ENCODE peak calls at places on chromosomes 1 and 21, in six cellular contexts. One of them, this sample, is unnamed.

GRCh38 chr1:145963218-145964019 is 956 bp downstream of the ANKRD34A start:
- DNase-seq in NCI-H2029: no peak
- DNase-seq in A549: no peak
- DNase-seq in activated naive CD8-positive, alpha-beta T cell treated with anti-CD3 and anti-CD28 coated beads, Interleukin-2, amount 50 U/mL, for 24 hours: no peak
- DNase-seq in lower leg skin: no peak
- DNase-seq in uterus: no peak
- DNase-seq in this sample: peak

GRCh38 chr1:149849947-149850360 is 49.4 kb upstream of the BOLA1 start:
- DNase-seq in NCI-H2029: no peak
- DNase-seq in A549: no peak
- DNase-seq in activated naive CD8-positive, alpha-beta T cell treated with anti-CD3 and anti-CD28 coated beads, Interleukin-2, amount 50 U/mL, for 24 hours: no peak
- DNase-seq in lower leg skin: peak
- DNase-seq in uterus: no peak
- DNase-seq in this sample: no peak

GRCh38 chr1:66371233-66372005 is 162.5 kb upstream of the SGIP1 start:
- DNase-seq in NCI-H2029: no peak
- DNase-seq in A549: no peak
- DNase-seq in activated naive CD8-positive, alpha-beta T cell treated with anti-CD3 and anti-CD28 coated beads, Interleukin-2, amount 50 U/mL, for 24 hours: no peak
- DNase-seq in lower leg skin: no peak
- DNase-seq in uterus: no peak
- DNase-seq in this sample: no peak

GRCh38 chr1:22104865-22105437 is 37.9 kb downstream of the WNT4 start:
- DNase-seq in NCI-H2029: no peak
- DNase-seq in A549: no peak
- DNase-seq in activated naive CD8-positive, alpha-beta T cell treated with anti-CD3 and anti-CD28 coated beads, Interleukin-2, amount 50 U/mL, for 24 hours: peak
- DNase-seq in lower leg skin: no peak
- DNase-seq in uterus: no peak
- DNase-seq in this sample: peak

GRCh38 chr1:185788386-185788785 is 54.2 kb downstream of the HMCN1 start:
- DNase-seq in NCI-H2029: no peak
- DNase-seq in A549: no peak
- DNase-seq in activated naive CD8-positive, alpha-beta T cell treated with anti-CD3 and anti-CD28 coated beads, Interleukin-2, amount 50 U/mL, for 24 hours: no peak
- DNase-seq in lower leg skin: no peak
- DNase-seq in uterus: no peak
- DNase-seq in this sample: no peak

GRCh38 chr1:155254228-155254713 is 1.0 kb downstream of the ENTREP3 start:
- DNase-seq in NCI-H2029: no peak
- DNase-seq in A549: no peak
- DNase-seq in activated naive CD8-positive, alpha-beta T cell treated with anti-CD3 and anti-CD28 coated beads, Interleukin-2, amount 50 U/mL, for 24 hours: no peak
- DNase-seq in lower leg skin: no peak
- DNase-seq in uterus: no peak
- DNase-seq in this sample: no peak

GRCh38 chr21:27515676-27516075 is 548.8 kb upstream of the ADAMTS5 start:
- DNase-seq in NCI-H2029: no peak
- DNase-seq in A549: no peak
- DNase-seq in activated naive CD8-positive, alpha-beta T cell treated with anti-CD3 and anti-CD28 coated beads, Interleukin-2, amount 50 U/mL, for 24 hours: no peak
- DNase-seq in lower leg skin: no peak
- DNase-seq in uterus: no peak
- DNase-seq in this sample: no peak

GRCh38 chr1:6922096-6922931 is 137.1 kb downstream of the CAMTA1 start:
- DNase-seq in NCI-H2029: no peak
- DNase-seq in A549: no peak
- DNase-seq in activated naive CD8-positive, alpha-beta T cell treated with anti-CD3 and anti-CD28 coated beads, Interleukin-2, amount 50 U/mL, for 24 hours: no peak
- DNase-seq in lower leg skin: peak
- DNase-seq in uterus: peak
- DNase-seq in this sample: no peak

GRCh38 chr1:6634278-6635052 is 9.8 kb downstream of the THAP3 start:
- DNase-seq in NCI-H2029: no peak
- DNase-seq in A549: peak
- DNase-seq in activated naive CD8-positive, alpha-beta T cell treated with anti-CD3 and anti-CD28 coated beads, Interleukin-2, amount 50 U/mL, for 24 hours: peak
- DNase-seq in lower leg skin: no peak
- DNase-seq in uterus: peak
- DNase-seq in this sample: peak

GRCh38 chr1:77281491-77282186 is at the start of gene AK5:
- DNase-seq in NCI-H2029: no peak
- DNase-seq in A549: peak
- DNase-seq in activated naive CD8-positive, alpha-beta T cell treated with anti-CD3 and anti-CD28 coated beads, Interleukin-2, amount 50 U/mL, for 24 hours: peak
- DNase-seq in lower leg skin: no peak
- DNase-seq in uterus: no peak
- DNase-seq in this sample: no peak

GRCh38 chr1:233081686-233082085 is 131.3 kb downstream of the NTPCR start:
- DNase-seq in NCI-H2029: peak
- DNase-seq in A549: no peak
- DNase-seq in activated naive CD8-positive, alpha-beta T cell treated with anti-CD3 and anti-CD28 coated beads, Interleukin-2, amount 50 U/mL, for 24 hours: no peak
- DNase-seq in lower leg skin: no peak
- DNase-seq in uterus: no peak
- DNase-seq in this sample: no peak

GRCh38 chr1:198880818-198881597 is 242.2 kb downstream of the PTPRC start:
- DNase-seq in NCI-H2029: no peak
- DNase-seq in A549: peak
- DNase-seq in activated naive CD8-positive, alpha-beta T cell treated with anti-CD3 and anti-CD28 coated beads, Interleukin-2, amount 50 U/mL, for 24 hours: no peak
- DNase-seq in lower leg skin: no peak
- DNase-seq in uterus: no peak
- DNase-seq in this sample: no peak

GRCh38 chr1:157289001-157289400 is 150.8 kb upstream of the ETV3 start:
- DNase-seq in NCI-H2029: no peak
- DNase-seq in A549: no peak
- DNase-seq in activated naive CD8-positive, alpha-beta T cell treated with anti-CD3 and anti-CD28 coated beads, Interleukin-2, amount 50 U/mL, for 24 hours: no peak
- DNase-seq in lower leg skin: no peak
- DNase-seq in uterus: no peak
- DNase-seq in this sample: no peak

GRCh38 chr1:209805875-209806760 is at the start of gene IRF6:
- DNase-seq in NCI-H2029: peak
- DNase-seq in A549: peak
- DNase-seq in activated naive CD8-positive, alpha-beta T cell treated with anti-CD3 and anti-CD28 coated beads, Interleukin-2, amount 50 U/mL, for 24 hours: peak
- DNase-seq in lower leg skin: peak
- DNase-seq in uterus: peak
- DNase-seq in this sample: peak

GRCh38 chr1:42944207-42944928 is 14.3 kb downstream of the SLC2A1 start:
- DNase-seq in NCI-H2029: no peak
- DNase-seq in A549: no peak
- DNase-seq in activated naive CD8-positive, alpha-beta T cell treated with anti-CD3 and anti-CD28 coated beads, Interleukin-2, amount 50 U/mL, for 24 hours: no peak
- DNase-seq in lower leg skin: no peak
- DNase-seq in uterus: no peak
- DNase-seq in this sample: no peak

GRCh38 chr1:26225033-26225831 is 8.8 kb upstream of the CEP85 start:
- DNase-seq in NCI-H2029: no peak
- DNase-seq in A549: no peak
- DNase-seq in activated naive CD8-positive, alpha-beta T cell treated with anti-CD3 and anti-CD28 coated beads, Interleukin-2, amount 50 U/mL, for 24 hours: peak
- DNase-seq in lower leg skin: peak
- DNase-seq in uterus: peak
- DNase-seq in this sample: peak

GRCh38 chr1:73359001-73359400 is 839.0 kb downstream of the LRRIQ3 start:
- DNase-seq in NCI-H2029: no peak
- DNase-seq in A549: no peak
- DNase-seq in activated naive CD8-positive, alpha-beta T cell treated with anti-CD3 and anti-CD28 coated beads, Interleukin-2, amount 50 U/mL, for 24 hours: no peak
- DNase-seq in lower leg skin: no peak
- DNase-seq in uterus: no peak
- DNase-seq in this sample: no peak

GRCh38 chr1:24555591-24556413 is at the start of gene NCMAP:
- DNase-seq in NCI-H2029: no peak
- DNase-seq in A549: no peak
- DNase-seq in activated naive CD8-positive, alpha-beta T cell treated with anti-CD3 and anti-CD28 coated beads, Interleukin-2, amount 50 U/mL, for 24 hours: peak
- DNase-seq in lower leg skin: no peak
- DNase-seq in uterus: no peak
- DNase-seq in this sample: peak

GRCh38 chr1:220894025-220894923 is 15.0 kb downstream of the HLX start:
- DNase-seq in NCI-H2029: no peak
- DNase-seq in A549: no peak
- DNase-seq in activated naive CD8-positive, alpha-beta T cell treated with anti-CD3 and anti-CD28 coated beads, Interleukin-2, amount 50 U/mL, for 24 hours: no peak
- DNase-seq in lower leg skin: no peak
- DNase-seq in uterus: no peak
- DNase-seq in this sample: no peak

GRCh38 chr1:224411766-224412165 is 22.8 kb downstream of the WDR26 start:
- DNase-seq in NCI-H2029: no peak
- DNase-seq in A549: no peak
- DNase-seq in activated naive CD8-positive, alpha-beta T cell treated with anti-CD3 and anti-CD28 coated beads, Interleukin-2, amount 50 U/mL, for 24 hours: no peak
- DNase-seq in lower leg skin: no peak
- DNase-seq in uterus: no peak
- DNase-seq in this sample: no peak

GRCh38 chr1:174051956-174052355 is 29.8 kb upstream of the RC3H1 start:
- DNase-seq in NCI-H2029: no peak
- DNase-seq in A549: no peak
- DNase-seq in activated naive CD8-positive, alpha-beta T cell treated with anti-CD3 and anti-CD28 coated beads, Interleukin-2, amount 50 U/mL, for 24 hours: no peak
- DNase-seq in lower leg skin: peak
- DNase-seq in uterus: no peak
- DNase-seq in this sample: no peak

GRCh38 chr1:192739476-192740184 is 69.2 kb upstream of the RGS2 start:
- DNase-seq in NCI-H2029: no peak
- DNase-seq in A549: no peak
- DNase-seq in activated naive CD8-positive, alpha-beta T cell treated with anti-CD3 and anti-CD28 coated beads, Interleukin-2, amount 50 U/mL, for 24 hours: no peak
- DNase-seq in lower leg skin: no peak
- DNase-seq in uterus: no peak
- DNase-seq in this sample: no peak

GRCh38 chr1:74436078-74436477 is 76.3 kb downstream of the LRRC53 start:
- DNase-seq in NCI-H2029: no peak
- DNase-seq in A549: no peak
- DNase-seq in activated naive CD8-positive, alpha-beta T cell treated with anti-CD3 and anti-CD28 coated beads, Interleukin-2, amount 50 U/mL, for 24 hours: no peak
- DNase-seq in lower leg skin: no peak
- DNase-seq in uterus: no peak
- DNase-seq in this sample: no peak

GRCh38 chr1:78607334-78607927 is 12.8 kb upstream of the IFI44L start:
- DNase-seq in NCI-H2029: no peak
- DNase-seq in A549: peak
- DNase-seq in activated naive CD8-positive, alpha-beta T cell treated with anti-CD3 and anti-CD28 coated beads, Interleukin-2, amount 50 U/mL, for 24 hours: no peak
- DNase-seq in lower leg skin: no peak
- DNase-seq in uterus: no peak
- DNase-seq in this sample: no peak

GRCh38 chr1:167447521-167448136 is 70.7 kb downstream of the CD247 start:
- DNase-seq in NCI-H2029: no peak
- DNase-seq in A549: peak
- DNase-seq in activated naive CD8-positive, alpha-beta T cell treated with anti-CD3 and anti-CD28 coated beads, Interleukin-2, amount 50 U/mL, for 24 hours: peak
- DNase-seq in lower leg skin: no peak
- DNase-seq in uterus: peak
- DNase-seq in this sample: peak

GRCh38 chr1:3393024-3393986 is 61.2 kb upstream of the ARHGEF16 start:
- DNase-seq in NCI-H2029: no peak
- DNase-seq in A549: no peak
- DNase-seq in activated naive CD8-positive, alpha-beta T cell treated with anti-CD3 and anti-CD28 coated beads, Interleukin-2, amount 50 U/mL, for 24 hours: no peak
- DNase-seq in lower leg skin: no peak
- DNase-seq in uterus: no peak
- DNase-seq in this sample: no peak

GRCh38 chr1:31374511-31375196 is 1.8 kb upstream of the FABP3 start:
- DNase-seq in NCI-H2029: no peak
- DNase-seq in A549: no peak
- DNase-seq in activated naive CD8-positive, alpha-beta T cell treated with anti-CD3 and anti-CD28 coated beads, Interleukin-2, amount 50 U/mL, for 24 hours: no peak
- DNase-seq in lower leg skin: no peak
- DNase-seq in uterus: peak
- DNase-seq in this sample: no peak

GRCh38 chr1:206663832-206664652 is 20.7 kb upstream of the MAPKAPK2 start:
- DNase-seq in NCI-H2029: peak
- DNase-seq in A549: peak
- DNase-seq in activated naive CD8-positive, alpha-beta T cell treated with anti-CD3 and anti-CD28 coated beads, Interleukin-2, amount 50 U/mL, for 24 hours: peak
- DNase-seq in lower leg skin: peak
- DNase-seq in uterus: peak
- DNase-seq in this sample: peak

GRCh38 chr1:192826791-192827477 is 18.1 kb downstream of the RGS2 start:
- DNase-seq in NCI-H2029: no peak
- DNase-seq in A549: peak
- DNase-seq in activated naive CD8-positive, alpha-beta T cell treated with anti-CD3 and anti-CD28 coated beads, Interleukin-2, amount 50 U/mL, for 24 hours: no peak
- DNase-seq in lower leg skin: no peak
- DNase-seq in uterus: no peak
- DNase-seq in this sample: no peak

GRCh38 chr1:85279463-85280080 is 3.1 kb upstream of the BCL10 start:
- DNase-seq in NCI-H2029: no peak
- DNase-seq in A549: no peak
- DNase-seq in activated naive CD8-positive, alpha-beta T cell treated with anti-CD3 and anti-CD28 coated beads, Interleukin-2, amount 50 U/mL, for 24 hours: no peak
- DNase-seq in lower leg skin: no peak
- DNase-seq in uterus: no peak
- DNase-seq in this sample: no peak

GRCh38 chr1:39683591-39684312 is 7.5 kb downstream of the HPCAL4 start:
- DNase-seq in NCI-H2029: no peak
- DNase-seq in A549: no peak
- DNase-seq in activated naive CD8-positive, alpha-beta T cell treated with anti-CD3 and anti-CD28 coated beads, Interleukin-2, amount 50 U/mL, for 24 hours: no peak
- DNase-seq in lower leg skin: no peak
- DNase-seq in uterus: no peak
- DNase-seq in this sample: peak

GRCh38 chr1:1986451-1987141 is 17.0 kb downstream of the CFAP74 start:
- DNase-seq in NCI-H2029: no peak
- DNase-seq in A549: no peak
- DNase-seq in activated naive CD8-positive, alpha-beta T cell treated with anti-CD3 and anti-CD28 coated beads, Interleukin-2, amount 50 U/mL, for 24 hours: no peak
- DNase-seq in lower leg skin: no peak
- DNase-seq in uterus: no peak
- DNase-seq in this sample: no peak

GRCh38 chr1:100750002-100750885 is 30.7 kb downstream of the VCAM1 start:
- DNase-seq in NCI-H2029: no peak
- DNase-seq in A549: no peak
- DNase-seq in activated naive CD8-positive, alpha-beta T cell treated with anti-CD3 and anti-CD28 coated beads, Interleukin-2, amount 50 U/mL, for 24 hours: no peak
- DNase-seq in lower leg skin: no peak
- DNase-seq in uterus: no peak
- DNase-seq in this sample: no peak

GRCh38 chr1:29550119-29550841 is 314.0 kb downstream of the PTPRU start:
- DNase-seq in NCI-H2029: no peak
- DNase-seq in A549: no peak
- DNase-seq in activated naive CD8-positive, alpha-beta T cell treated with anti-CD3 and anti-CD28 coated beads, Interleukin-2, amount 50 U/mL, for 24 hours: no peak
- DNase-seq in lower leg skin: no peak
- DNase-seq in uterus: no peak
- DNase-seq in this sample: no peak

GRCh38 chr1:191839891-191840290 is 318.4 kb upstream of the RGS18 start:
- DNase-seq in NCI-H2029: no peak
- DNase-seq in A549: no peak
- DNase-seq in activated naive CD8-positive, alpha-beta T cell treated with anti-CD3 and anti-CD28 coated beads, Interleukin-2, amount 50 U/mL, for 24 hours: no peak
- DNase-seq in lower leg skin: no peak
- DNase-seq in uterus: no peak
- DNase-seq in this sample: no peak

GRCh38 chr1:2376261-2376741 is 15.1 kb downstream of the MORN1 start:
- DNase-seq in NCI-H2029: no peak
- DNase-seq in A549: no peak
- DNase-seq in activated naive CD8-positive, alpha-beta T cell treated with anti-CD3 and anti-CD28 coated beads, Interleukin-2, amount 50 U/mL, for 24 hours: no peak
- DNase-seq in lower leg skin: no peak
- DNase-seq in uterus: no peak
- DNase-seq in this sample: peak

GRCh38 chr1:114455102-114455785 is 55.8 kb downstream of the TRIM33 start:
- DNase-seq in NCI-H2029: no peak
- DNase-seq in A549: no peak
- DNase-seq in activated naive CD8-positive, alpha-beta T cell treated with anti-CD3 and anti-CD28 coated beads, Interleukin-2, amount 50 U/mL, for 24 hours: no peak
- DNase-seq in lower leg skin: no peak
- DNase-seq in uterus: no peak
- DNase-seq in this sample: no peak

GRCh38 chr1:234531181-234532132 is 52.5 kb upstream of the TARBP1 start:
- DNase-seq in NCI-H2029: no peak
- DNase-seq in A549: no peak
- DNase-seq in activated naive CD8-positive, alpha-beta T cell treated with anti-CD3 and anti-CD28 coated beads, Interleukin-2, amount 50 U/mL, for 24 hours: no peak
- DNase-seq in lower leg skin: peak
- DNase-seq in uterus: peak
- DNase-seq in this sample: no peak

GRCh38 chr1:207849016-207849415 is 61.9 kb downstream of the CD34 start:
- DNase-seq in NCI-H2029: no peak
- DNase-seq in A549: no peak
- DNase-seq in activated naive CD8-positive, alpha-beta T cell treated with anti-CD3 and anti-CD28 coated beads, Interleukin-2, amount 50 U/mL, for 24 hours: no peak
- DNase-seq in lower leg skin: no peak
- DNase-seq in uterus: no peak
- DNase-seq in this sample: no peak